ENCODE peak calls at places on chromosome 22, in eight cellular contexts. B is HL-60; W is brain pericyte; A is LHCN-M2; J is iris pigment epithelial cell; I is central memory CD4-positive, alpha-beta T cell; L is MCF 10A; O is iPS-NIHi11. N is an unnamed sample.

GRCh38 chr22:20523118-20523983 is 15.9 kb downstream of the MED15 start:
- DNase-seq in B (peak), W (no peak), A (peak), J (peak), I (no peak), L (peak), O (no peak), N (no peak)

GRCh38 chr22:17588606-17589005 is 25.3 kb downstream of the SLC25A18 start:
- DNase-seq in B (no peak), W (no peak), A (no peak), J (no peak), I (no peak), L (no peak), O (no peak), N (no peak)

GRCh38 chr22:33564683-33565082 is 355.6 kb downstream of the LARGE1 start:
- DNase-seq in B (no peak), W (no peak), A (no peak), J (no peak), I (no peak), L (no peak), O (no peak), N (no peak)

GRCh38 chr22:32063701-32064100 is 20.6 kb downstream of the SLC5A1 start:
- DNase-seq in B (no peak), W (no peak), A (no peak), J (no peak), I (no peak), L (no peak), O (no peak), N (no peak)

GRCh38 chr22:35498026-35498425 is 42.6 kb upstream of the RASD2 start:
- DNase-seq in B (no peak), W (no peak), A (no peak), J (peak), I (no peak), L (no peak), O (peak), N (no peak)

GRCh38 chr22:39690901-39691620 is 120.5 kb downstream of the CACNA1I start:
- DNase-seq in B (no peak), W (no peak), A (no peak), J (peak), I (no peak), L (no peak), O (peak), N (no peak)

GRCh38 chr22:36497910-36498669 is 8.8 kb downstream of the FOXRED2 start:
- DNase-seq in B (no peak), W (no peak), A (no peak), J (no peak), I (no peak), L (no peak), O (no peak), N (no peak)

GRCh38 chr22:46103664-46104063 is 46.7 kb upstream of the PPARA start:
- DNase-seq in B (no peak), W (no peak), A (no peak), J (no peak), I (no peak), L (no peak), O (no peak), N (no peak)

GRCh38 chr22:30948930-30949342 is 19.6 kb downstream of the MORC2 start:
- DNase-seq in B (no peak), W (no peak), A (peak), J (no peak), I (no peak), L (no peak), O (no peak), N (no peak)

GRCh38 chr22:25327018-25327755 is 107.7 kb downstream of the CRYBB2 start:
- DNase-seq in B (no peak), W (no peak), A (no peak), J (no peak), I (no peak), L (no peak), O (no peak), N (no peak)

GRCh38 chr22:27462190-27462589 is 339.4 kb downstream of the MN1 start:
- DNase-seq in B (no peak), W (no peak), A (no peak), J (no peak), I (no peak), L (no peak), O (no peak), N (peak)

GRCh38 chr22:19177164-19178064 is 1.1 kb downstream of the SLC25A1 start:
- DNase-seq in B (no peak), W (no peak), A (no peak), J (no peak), I (no peak), L (peak), O (no peak), N (no peak)

GRCh38 chr22:43390166-43390565 is 21.6 kb upstream of the MPPED1 start:
- DNase-seq in B (no peak), W (no peak), A (no peak), J (no peak), I (no peak), L (no peak), O (no peak), N (peak)

GRCh38 chr22:50340157-50340879 is 2.8 kb upstream of the PPP6R2 start:
- DNase-seq in B (peak), W (no peak), A (no peak), J (no peak), I (no peak), L (peak), O (no peak), N (peak)

GRCh38 chr22:28771195-28771791 is 1.2 kb upstream of the CCDC117 start:
- DNase-seq in B (no peak), W (no peak), A (no peak), J (no peak), I (no peak), L (peak), O (no peak), N (no peak)

N was measured in islet precursor cell.